ENCODE peak calls at places on chromosomes 12 and 14, in five cellular contexts. G, E, I, M and D are unnamed samples.
A peak's percentile ranks its signal among the peaks of the same experiment; 100 is the strongest.

GRCh38 chr14:34931206-34931605 is 51.6 kb upstream of the SRP54 start:
- DNase-seq in G (peak; percentile 6), E (peak; percentile 32), I (no peak), M (no peak), D (no peak)

GRCh38 chr12:106429043-106429552 is 71.5 kb downstream of the POLR3B start:
- DNase-seq in G (no peak), E (no peak), I (no peak), M (no peak), D (no peak)

GRCh38 chr12:132201391-132202120 is 57.3 kb downstream of the NOC4L start:
- DNase-seq in G (no peak), E (no peak), I (no peak), M (no peak), D (peak; percentile 29)

GRCh38 chr12:52232233-52232915 is 669 bp upstream of the KRT7 start:
- DNase-seq in G (no peak), E (no peak), I (no peak), M (no peak), D (no peak)

GRCh38 chr14:97706814-97707213 is 909.6 kb downstream of the VRK1 start:
- DNase-seq in G (no peak), E (no peak), I (no peak), M (no peak), D (no peak)

GRCh38 chr14:101820283-101820798 is 58.8 kb downstream of the PPP2R5C start:
- DNase-seq in G (no peak), E (no peak), I (no peak), M (no peak), D (no peak)

GRCh38 chr12:19630536-19630935 is 191.2 kb downstream of the AEBP2 start:
- DNase-seq in G (no peak), E (no peak), I (no peak), M (no peak), D (no peak)

GRCh38 chr14:31834616-31835015 is 242.5 kb upstream of the ARHGAP5 start:
- DNase-seq in G (no peak), E (no peak), I (no peak), M (no peak), D (no peak)

GRCh38 chr12:42382013-42382696 is 56.2 kb downstream of the PPHLN1 start:
- DNase-seq in G (no peak), E (no peak), I (no peak), M (no peak), D (no peak)

GRCh38 chr12:61546296-61546695 is 713.9 kb upstream of the USP15 start:
- DNase-seq in G (no peak), E (no peak), I (no peak), M (no peak), D (no peak)

GRCh38 chr14:20278414-20278813 is 27.3 kb downstream of the TTC5 start:
- DNase-seq in G (no peak), E (peak; percentile 12), I (no peak), M (no peak), D (no peak)

GRCh38 chr14:92653162-92653651 is 95.2 kb downstream of the LGMN start:
- DNase-seq in G (no peak), E (no peak), I (no peak), M (no peak), D (no peak)

GRCh38 chr12:18101043-18101442 is 11.1 kb upstream of the RERGL start:
- DNase-seq in G (no peak), E (no peak), I (no peak), M (peak; percentile 74), D (no peak)

GRCh38 chr14:29896354-29896768 is 31.3 kb downstream of the PRKD1 start:
- DNase-seq in G (no peak), E (no peak), I (no peak), M (no peak), D (no peak)

GRCh38 chr14:61602733-61603077 is 92.6 kb upstream of the HIF1A start:
- DNase-seq in G (no peak), E (no peak), I (no peak), M (no peak), D (no peak)

GRCh38 chr12:22046968-22047390 is 961 bp downstream of the CMAS start:
- DNase-seq in G (no peak), E (no peak), I (no peak), M (no peak), D (no peak)

GRCh38 chr14:101505216-101505970 is 55.9 kb upstream of the DIO3 start:
- DNase-seq in G (no peak), E (no peak), I (no peak), M (no peak), D (no peak)

GRCh38 chr12:124399622-124400021 is 104.7 kb downstream of the RFLNA start:
- DNase-seq in G (no peak), E (no peak), I (no peak), M (no peak), D (no peak)

GRCh38 chr14:78758333-78758732 is 588.2 kb downstream of the NRXN3 start:
- DNase-seq in G (no peak), E (no peak), I (no peak), M (peak; percentile 48), D (no peak)

GRCh38 chr12:13896063-13896626 is 85.3 kb downstream of the GRIN2B start:
- DNase-seq in G (no peak), E (no peak), I (no peak), M (no peak), D (no peak)

GRCh38 chr12:116918464-116918863 is 7.7 kb downstream of the FBXW8 start:
- DNase-seq in G (no peak), E (no peak), I (no peak), M (no peak), D (no peak)

GRCh38 chr14:33728010-33728498 is 222.8 kb downstream of the EGLN3 start:
- DNase-seq in G (no peak), E (no peak), I (no peak), M (no peak), D (no peak)

GRCh38 chr12:58915634-58916033 is 4.7 kb downstream of the LRIG3 start:
- DNase-seq in G (no peak), E (no peak), I (no peak), M (no peak), D (no peak)

GRCh38 chr14:61671086-61671485 is 24.2 kb upstream of the HIF1A start:
- DNase-seq in G (peak; percentile 9), E (no peak), I (no peak), M (peak; percentile 40), D (no peak)

GRCh38 chr12:15788266-15789214 is 648 bp downstream of the EPS8 start:
- DNase-seq in G (peak; percentile 3), E (no peak), I (peak; percentile 50), M (peak; percentile 49), D (peak; percentile 66)

GRCh38 chr12:32755051-32755653 is 545 bp downstream of the YARS2 start:
- DNase-seq in G (peak; percentile 65), E (peak; percentile 33), I (peak; percentile 71), M (peak; percentile 92), D (peak; percentile 81)

GRCh38 chr14:80768646-80769045 is 172.9 kb downstream of the CEP128 start:
- DNase-seq in G (no peak), E (no peak), I (no peak), M (no peak), D (no peak)

GRCh38 chr12:107522692-107523477 is 162.7 kb upstream of the PWP1 start:
- DNase-seq in G (no peak), E (no peak), I (no peak), M (no peak), D (no peak)

GRCh38 chr12:84492381-84492883 is 420.2 kb downstream of the SLC6A15 start:
- DNase-seq in G (no peak), E (no peak), I (no peak), M (no peak), D (no peak)

GRCh38 chr12:50050410-50051280 is 6.8 kb upstream of the ASIC1 start:
- DNase-seq in G (no peak), E (no peak), I (peak; percentile 79), M (no peak), D (peak; percentile 87)

GRCh38 chr14:36996133-36996856 is 176.1 kb downstream of the SLC25A21 start:
- DNase-seq in G (no peak), E (no peak), I (no peak), M (no peak), D (peak; percentile 76)

GRCh38 chr12:98955284-98955683 is 310.2 kb downstream of the APAF1 start:
- DNase-seq in G (no peak), E (no peak), I (no peak), M (peak; percentile 54), D (no peak)

GRCh38 chr14:76267322-76268012 is 108.5 kb upstream of the ESRRB start:
- DNase-seq in G (no peak), E (no peak), I (peak; percentile 66), M (no peak), D (peak; percentile 92)

GRCh38 chr12:9096563-9097176 is 19.0 kb downstream of the A2M start:
- DNase-seq in G (no peak), E (no peak), I (no peak), M (no peak), D (no peak)

GRCh38 chr12:114683709-114684097 is 272 bp downstream of the TBX3 start:
- DNase-seq in G (no peak), E (no peak), I (no peak), M (no peak), D (no peak)

DNA sequence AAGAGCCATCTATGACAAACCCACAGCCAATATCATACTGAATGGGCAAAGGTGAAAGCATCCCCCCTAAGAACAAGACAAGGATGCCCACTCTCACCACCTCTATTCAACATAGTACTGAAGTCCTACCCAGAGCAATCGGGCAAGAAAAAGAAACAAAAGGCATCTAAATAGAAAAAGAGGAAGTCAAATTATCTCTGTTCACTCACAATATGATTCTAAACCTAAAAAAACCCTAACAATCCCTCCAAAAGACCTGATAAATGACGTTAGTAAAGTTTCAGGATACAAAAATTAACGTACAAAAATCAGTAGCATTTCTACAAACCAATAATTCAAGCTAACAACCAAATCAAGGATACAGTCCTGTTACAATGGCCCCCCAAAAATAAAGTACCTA is 26.9 kb downstream of the MDM1 start:
- DNase-seq in G (no peak), E (no peak), I (no peak), M (no peak), D (no peak)
- H3K36me3 ChIP-seq in G (peaks cover 6% of the 10 kb centered on the region), E (peaks cover 23% of the 10 kb centered on the region), I (peaks cover 35% of the 10 kb centered on the region), M (no peaks in the 10 kb centered on the region), D (no peaks in the 10 kb centered on the region)

GRCh38 chr14:104317975-104318557 is 179.7 kb downstream of the KIF26A start:
- DNase-seq in G (no peak), E (no peak), I (no peak), M (no peak), D (no peak)
- H3K9me3 ChIP-seq in G (no peaks in the 10 kb centered on the region), E (no peaks in the 10 kb centered on the region), I (no peaks in the 10 kb centered on the region), M (no peaks in the 10 kb centered on the region), D (no peaks in the 10 kb centered on the region)

GRCh38 chr12:64890873-64891468 is 66.5 kb downstream of the TBC1D30 start:
- DNase-seq in G (no peak), E (no peak), I (no peak), M (peak; percentile 63), D (no peak)
- H3K27ac ChIP-seq in G (no peak overlapping the region), E (no peak overlapping the region), I (no peak overlapping the region), M (no peak overlapping the region), D (no peak overlapping the region)

DNA sequence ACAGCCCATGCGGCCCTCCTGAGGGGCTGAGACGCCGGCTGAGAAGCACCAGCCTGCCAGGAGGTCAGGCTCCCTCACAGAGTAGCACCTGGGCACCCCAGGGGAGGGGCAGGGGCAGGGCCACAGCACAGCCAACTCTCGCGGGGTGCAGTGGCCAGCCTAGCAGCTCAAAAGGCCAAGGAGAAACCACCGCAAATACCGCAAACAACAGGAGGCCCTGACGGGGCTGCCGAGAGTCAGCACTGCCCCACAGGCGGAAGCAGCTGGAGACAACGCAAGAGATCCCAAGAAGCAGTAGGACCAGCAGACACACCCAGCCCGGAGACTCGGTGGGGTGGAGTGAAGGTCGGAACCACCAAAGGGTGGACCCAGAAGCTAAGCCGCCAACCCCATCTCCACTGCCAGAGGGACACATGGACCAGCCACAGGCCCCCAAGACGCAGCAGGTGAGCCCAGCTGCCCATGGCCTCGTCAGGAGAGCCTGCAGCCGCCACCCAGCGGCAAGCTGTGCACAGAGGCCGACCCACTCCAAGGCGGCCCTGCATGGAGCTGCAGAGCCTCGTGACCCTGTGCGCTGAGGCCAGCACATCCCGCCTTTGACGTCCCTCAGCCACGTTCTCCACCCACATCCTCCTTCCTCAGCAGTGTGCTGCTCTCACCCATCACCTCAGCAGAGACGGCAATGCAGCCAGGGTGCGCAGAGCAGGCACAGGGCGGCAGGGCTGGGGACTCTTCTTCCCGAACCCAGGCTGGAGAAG is 31.7 kb upstream of the BTBD6 start:
- DNase-seq in G (no peak), E (no peak), I (no peak), M (no peak), D (no peak)
- H3K36me3 ChIP-seq in G (peaks cover 12% of the 10 kb centered on the region), E (peaks cover 44% of the 10 kb centered on the region), I (peaks cover 47% of the 10 kb centered on the region), M (no peaks in the 10 kb centered on the region), D (peaks cover 7% of the 10 kb centered on the region)